ENCODE peak calls at places on chromosomes 5 and 9, in five cellular contexts. G, L, D, P and X are unnamed samples.

GRCh38 chr5:169347786-169348185 is 46.8 kb upstream of the SLIT3 start:
- DNase-seq in G (no peak), L (no peak), D (no peak), P (no peak), X (no peak)

GRCh38 chr5:57199866-57200265 is 26.0 kb downstream of the GPBP1 start:
- DNase-seq in G (no peak), L (no peak), D (no peak), P (no peak), X (no peak)

GRCh38 chr9:18806277-18806676 is 226.7 kb downstream of the SAXO1 start:
- DNase-seq in G (no peak), L (no peak), D (no peak), P (no peak), X (no peak)

GRCh38 chr5:67233075-67233474 is 36.5 kb upstream of the CD180 start:
- DNase-seq in G (no peak), L (no peak), D (no peak), P (no peak), X (no peak)

GRCh38 chr5:120538644-120539043 is 74.5 kb downstream of the PRR16 start:
- DNase-seq in G (no peak), L (peak; percentile 46), D (no peak), P (no peak), X (no peak)

GRCh38 chr9:132997591-132997990 is 19.1 kb downstream of the GFI1B start:
- DNase-seq in G (no peak), L (peak; percentile 39), D (no peak), P (no peak), X (no peak)

GRCh38 chr5:51378778-51379652 is 4.2 kb upstream of the ISL1 start:
- DNase-seq in G (no peak), L (peak; percentile 58), D (peak; percentile 88), P (no peak), X (no peak)

GRCh38 chr5:77347435-77348098 is 137.1 kb downstream of the PDE8B start:
- DNase-seq in G (no peak), L (no peak), D (no peak), P (no peak), X (no peak)

GRCh38 chr5:128358826-128359225 is 179.2 kb downstream of the FBN2 start:
- DNase-seq in G (no peak), L (no peak), D (no peak), P (no peak), X (no peak)

GRCh38 chr9:77016526-77017504 is 2.6 kb upstream of the FOXB2 start:
- DNase-seq in G (no peak), L (no peak), D (peak; percentile 64), P (no peak), X (no peak)

GRCh38 chr5:14038341-14038959 is 94.0 kb upstream of the DNAH5 start:
- DNase-seq in G (peak; percentile 9), L (peak; percentile 61), D (peak; percentile 78), P (no peak), X (no peak)

GRCh38 chr5:76742586-76742985 is 26.7 kb downstream of the F2R start:
- DNase-seq in G (no peak), L (peak; percentile 65), D (no peak), P (no peak), X (no peak)